ENCODE peak calls at places on chromosomes 4 and X, in five cellular contexts. X, H, C, G and O are unnamed samples.

GRCh38 chrX:115255003-115255402 is 21.1 kb upstream of the LRCH2 start:
- DNase-seq in X (no peak), H (no peak), C (peak), G (no peak), O (no peak)

GRCh38 chrX:83916525-83916924 is 55.6 kb downstream of the CYLC1 start:
- DNase-seq in X (no peak), H (peak), C (peak), G (no peak), O (no peak)

GRCh38 chr4:54254915-54255246 is 25.8 kb downstream of the PDGFRA start:
- DNase-seq in X (no peak), H (no peak), C (no peak), G (no peak), O (no peak)

GRCh38 chrX:123878177-123878576 is 18.3 kb downstream of the XIAP start:
- DNase-seq in X (no peak), H (no peak), C (peak), G (no peak), O (no peak)

GRCh38 chrX:25337841-25338240 is 322.1 kb upstream of the ARX start:
- DNase-seq in X (no peak), H (no peak), C (no peak), G (no peak), O (no peak)

GRCh38 chrX:39012561-39013209 is 211.4 kb downstream of the MID1IP1 start:
- DNase-seq in X (no peak), H (no peak), C (peak), G (peak), O (peak)

GRCh38 chrX:152641996-152642395 is 4.3 kb downstream of the GABRQ start:
- DNase-seq in X (no peak), H (no peak), C (peak), G (no peak), O (no peak)

GRCh38 chr4:91488946-91489345 is 814.8 kb upstream of the GRID2 start:
- DNase-seq in X (no peak), H (no peak), C (no peak), G (no peak), O (no peak)

GRCh38 chrX:153767674-153768055 is 3.6 kb downstream of the PLXNB3 start:
- DNase-seq in X (no peak), H (no peak), C (no peak), G (no peak), O (no peak)

GRCh38 chrX:80285131-80285773 is 135.0 kb upstream of the TENT5D start:
- DNase-seq in X (no peak), H (peak), C (peak), G (peak), O (no peak)

GRCh38 chr4:176236909-176237308 is 32.1 kb downstream of the ASB5 start:
- DNase-seq in X (no peak), H (no peak), C (peak), G (no peak), O (no peak)

GRCh38 chr4:77015390-77015789 is 60.4 kb downstream of the CCNI start:
- DNase-seq in X (no peak), H (no peak), C (no peak), G (no peak), O (no peak)

GRCh38 chr4:7020856-7021255 is 22.3 kb upstream of the TADA2B start:
- DNase-seq in X (no peak), H (no peak), C (no peak), G (no peak), O (no peak)

GRCh38 chrX:38860106-38861013 is 59.1 kb downstream of the MID1IP1 start:
- DNase-seq in X (no peak), H (no peak), C (no peak), G (no peak), O (no peak)

GRCh38 chr4:39664828-39665731 is 26.4 kb upstream of the SMIM14 start:
- DNase-seq in X (no peak), H (no peak), C (no peak), G (peak), O (no peak)

GRCh38 chr4:158581161-158581560 is 59.5 kb downstream of the RXFP1 start:
- DNase-seq in X (no peak), H (no peak), C (no peak), G (peak), O (peak)

GRCh38 chr4:6779667-6780565 is 2.6 kb upstream of the KIAA0232 start:
- DNase-seq in X (no peak), H (no peak), C (peak), G (no peak), O (no peak)

GRCh38 chrX:19272452-19272851 is 71.3 kb upstream of the PDHA1 start:
- DNase-seq in X (no peak), H (no peak), C (peak), G (peak), O (no peak)